ENCODE peak calls at places on chromosomes 3 and 15, in nine cellular contexts. B, T, D, W, Z, R, H, E and A are unnamed samples.

GRCh38 chr3:132006605-132007204 is 28.1 kb downstream of the CPNE4 start:
- DNase-seq in B (no peak), T (peak; percentile 23), E (peak; percentile 8), R (no peak), W (peak; percentile 71), H (peak; percentile 17), D (no peak), Z (peak; percentile 79), A (peak; percentile 55)

GRCh38 chr3:20054549-20054987 is 14.3 kb downstream of the KAT2B start:
- DNase-seq in E (no peak), H (peak; percentile 77), W (peak; percentile 86), R (peak; percentile 31), B (no peak), Z (peak; percentile 94), D (no peak), T (peak; percentile 52), A (peak; percentile 99)

GRCh38 chr15:94079968-94080367 is 151.4 kb upstream of the MCTP2 start:
- DNase-seq in Z (no peak), W (no peak), E (no peak), T (no peak), H (no peak), R (no peak), B (no peak), D (no peak), A (peak; percentile 20)

GRCh38 chr3:100590114-100590839 is 19.1 kb upstream of the ADGRG7 start:
- DNase-seq in D (no peak), T (peak; percentile 67), B (peak; percentile 64), R (no peak), W (peak; percentile 77), E (no peak), Z (peak; percentile 83), H (peak; percentile 71), A (peak; percentile 59)

GRCh38 chr15:56741541-56741940 is 8.2 kb upstream of the ZNF280D start:
- DNase-seq in T (no peak), B (no peak), W (no peak), D (no peak), R (no peak), H (no peak), Z (no peak), E (no peak), A (no peak)

GRCh38 chr3:159418571-159419526 is 569.8 kb upstream of the IL12A start:
- DNase-seq in W (peak; percentile 60), D (no peak), Z (no peak), R (no peak), H (peak; percentile 38), B (no peak), T (peak; percentile 69), E (no peak), A (peak; percentile 40)

GRCh38 chr15:58909616-58910015 is 23.9 kb downstream of the SLTM start:
- DNase-seq in H (peak; percentile 5), B (no peak), D (no peak), R (no peak), E (no peak), W (no peak), T (no peak), Z (no peak), A (no peak)

GRCh38 chr3:46947981-46948791 is 28.4 kb downstream of the CCDC12 start:
- DNase-seq in D (no peak), H (no peak), T (peak; percentile 69), E (no peak), W (peak; percentile 28), R (no peak), B (no peak), Z (peak; percentile 97), A (peak; percentile 61)

GRCh38 chr15:78619022-78619950 is 1.5 kb downstream of the CHRNA3 start:
- DNase-seq in D (no peak), Z (peak; percentile 66), E (no peak), B (no peak), R (no peak), T (no peak), H (no peak), W (no peak), A (no peak)
- H3K4me3 ChIP-seq in D (no peak overlapping the region), Z (no peak overlapping the region), E (peak overlapping the region; percentile 49), B (peak overlapping the region; percentile 47), R (no peak overlapping the region), T (no peak overlapping the region), H (no peak overlapping the region), W (no peak overlapping the region), A (no peak overlapping the region)

DNA sequence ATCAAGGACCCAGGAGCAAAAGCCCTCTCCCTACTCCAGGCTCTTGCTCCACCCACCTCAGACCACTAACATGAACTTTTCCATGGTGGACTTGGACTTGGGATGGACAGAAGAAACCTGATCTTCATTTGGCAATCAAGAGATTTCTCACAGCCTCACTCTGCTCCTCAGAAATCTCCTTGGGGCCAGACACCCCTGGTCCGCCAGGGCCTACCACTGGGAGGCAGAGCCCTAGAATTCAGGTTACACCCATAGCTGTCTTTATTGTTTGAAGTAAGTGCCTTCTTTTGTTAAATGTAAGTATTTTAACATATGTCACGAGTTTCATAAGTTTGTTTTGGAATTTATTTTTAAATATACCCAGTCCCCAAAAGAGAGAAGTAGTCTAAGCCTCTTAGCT is 13.2 kb downstream of the SHF start:
- DNase-seq in E (no peak), W (no peak), D (no peak), B (no peak), T (no peak), Z (no peak), R (no peak), H (no peak), A (no peak)
- H3K4me3 ChIP-seq in E (no peak overlapping the region), W (no peak overlapping the region), D (no peak overlapping the region), B (no peak overlapping the region), T (no peak overlapping the region), Z (no peak overlapping the region), R (no peak overlapping the region), H (no peak overlapping the region), A (no peak overlapping the region)

DNA sequence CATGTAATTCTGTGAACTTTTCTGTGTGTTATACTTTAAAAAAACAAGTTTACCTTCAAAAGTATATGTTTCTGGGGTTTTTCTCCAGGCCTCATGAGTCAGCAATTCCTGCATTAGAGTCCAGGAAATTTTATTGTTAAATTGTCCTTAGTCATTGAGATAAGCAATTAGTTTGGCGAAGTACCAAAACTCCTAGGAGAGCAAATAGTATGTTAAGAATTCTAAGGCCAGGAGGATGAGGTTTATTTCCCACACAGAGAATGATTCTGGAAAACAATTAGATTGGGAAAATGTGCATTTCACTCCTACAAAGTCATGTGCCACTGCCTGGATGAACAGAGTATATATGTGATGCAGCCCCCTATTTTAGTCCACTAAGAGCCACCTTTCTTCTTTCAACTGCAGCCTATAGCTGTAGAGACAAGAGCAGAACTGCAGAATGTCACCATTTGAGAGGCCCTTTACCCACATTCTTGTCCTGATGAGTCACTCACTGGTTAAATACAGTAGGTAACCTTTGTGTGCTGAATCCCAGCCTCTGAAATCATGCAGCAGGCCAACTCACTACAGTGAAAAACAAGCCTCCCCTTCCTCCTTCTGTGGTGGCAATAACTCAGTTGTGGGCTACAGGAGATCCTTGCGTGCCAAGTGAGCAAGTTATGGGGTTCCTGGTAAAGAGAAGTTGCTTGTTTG is 452.8 kb upstream of the THBS1 start:
- DNase-seq in R (peak; percentile 90), Z (no peak), H (peak; percentile 96), E (no peak), D (no peak), B (no peak), W (peak; percentile 97), T (peak; percentile 91), A (peak; percentile 82)
- H3K4me3 ChIP-seq in R (no peak overlapping the region), Z (no peak overlapping the region), H (no peak overlapping the region), E (no peak overlapping the region), D (no peak overlapping the region), B (no peak overlapping the region), W (no peak overlapping the region), T (no peak overlapping the region), A (no peak overlapping the region)

GRCh38 chr3:53154731-53155320 is 6.2 kb upstream of the PRKCD start:
- DNase-seq in D (no peak), Z (peak; percentile 77), E (no peak), H (no peak), B (no peak), T (no peak), W (no peak), R (no peak), A (peak; percentile 88)

GRCh38 chr3:53155763-53156162 is 5.2 kb upstream of the PRKCD start:
- DNase-seq in T (no peak), R (no peak), B (no peak), Z (peak; percentile 70), H (no peak), W (no peak), D (no peak), E (no peak), A (peak; percentile 54)

GRCh38 chr3:53157974-53158580 is 2.9 kb upstream of the PRKCD start:
- DNase-seq in W (no peak), E (no peak), B (no peak), Z (peak; percentile 81), T (no peak), R (no peak), H (no peak), D (no peak), A (no peak)

GRCh38 chr3:53153914-53154434 is 7.0 kb upstream of the PRKCD start:
- DNase-seq in H (no peak), R (no peak), D (no peak), Z (no peak), W (no peak), E (no peak), B (no peak), T (no peak), A (no peak)

DNA sequence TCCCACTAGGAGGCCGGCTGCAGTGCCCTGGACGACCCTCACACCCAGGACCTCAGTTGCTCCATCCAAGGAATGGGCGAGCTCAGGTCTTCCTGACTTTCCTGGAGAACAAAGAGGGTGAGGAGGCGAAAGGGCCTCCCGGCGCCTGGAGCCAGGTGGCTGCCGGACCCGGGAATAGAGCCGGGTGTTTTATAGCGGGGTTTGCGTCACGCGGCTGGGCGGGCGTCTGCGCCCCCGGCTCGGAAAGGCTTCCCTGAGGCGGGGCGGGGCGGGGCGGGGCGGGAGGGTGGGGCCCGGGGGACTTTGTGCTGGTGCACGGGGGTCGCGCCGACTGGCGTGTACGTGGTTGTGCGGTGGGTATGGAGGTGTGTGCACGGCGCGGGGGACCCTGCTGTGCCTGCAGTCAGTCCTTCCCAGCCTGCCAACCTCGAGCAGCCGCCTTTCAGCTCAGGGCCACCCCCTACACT is 4.6 kb upstream of the PRKCD start:
- DNase-seq in R (no peak), W (peak; percentile 31), D (no peak), T (no peak), Z (no peak), B (no peak), E (no peak), H (no peak), A (no peak)
- H3K4me3 ChIP-seq in R (no peak overlapping the region), W (no peak overlapping the region), D (no peak overlapping the region), T (peak overlapping the region; percentile 12), Z (no peak overlapping the region), B (peak overlapping the region; percentile 9), E (no peak overlapping the region), H (no peak overlapping the region), A (no peak overlapping the region)

GRCh38 chr3:77086408-77086807 is 46.5 kb downstream of the ROBO2 start:
- DNase-seq in E (no peak), H (no peak), D (no peak), B (no peak), W (no peak), Z (no peak), R (no peak), T (no peak), A (no peak)
- H3K4me3 ChIP-seq in E (no peak overlapping the region), H (no peak overlapping the region), D (no peak overlapping the region), B (no peak overlapping the region), W (no peak overlapping the region), Z (no peak overlapping the region), R (no peak overlapping the region), T (no peak overlapping the region), A (no peak overlapping the region)